ENCODE peak calls at places on chromosomes 5 and 9, in four cellular contexts. One of them, this sample, is unnamed.

GRCh38 chr9:32863291-32863690 is 80.0 kb downstream of the TMEM215 start:
- DNase-seq in fibroblast of the aortic adventitia: no peak
- DNase-seq in foreskin keratinocyte: no peak
- DNase-seq in GM13976: no peak
- DNase-seq in this sample: no peak

GRCh38 chr5:57037355-57037754 is 85.4 kb upstream of the MIER3 start:
- DNase-seq in GM13976: no peak
- DNase-seq in fibroblast of the aortic adventitia: no peak
- DNase-seq in foreskin keratinocyte: no peak
- DNase-seq in this sample: no peak

GRCh38 chr5:919356-920000 is 26.8 kb downstream of the TRIP13 start:
- DNase-seq in fibroblast of the aortic adventitia: no peak
- DNase-seq in foreskin keratinocyte: no peak
- DNase-seq in GM13976: no peak
- DNase-seq in this sample: no peak

GRCh38 chr5:154945695-154946301 is 4.9 kb downstream of the MRPL22 start:
- DNase-seq in foreskin keratinocyte: no peak
- DNase-seq in GM13976: no peak
- DNase-seq in fibroblast of the aortic adventitia: peak; percentile 51
- DNase-seq in this sample: no peak

GRCh38 chr5:68740204-68740910 is 353.5 kb upstream of the SLC30A5 start:
- DNase-seq in GM13976: peak; percentile 39
- DNase-seq in fibroblast of the aortic adventitia: no peak
- DNase-seq in foreskin keratinocyte: no peak
- DNase-seq in this sample: no peak

GRCh38 chr5:175288048-175288621 is 155.8 kb downstream of the DRD1 start:
- DNase-seq in GM13976: no peak
- DNase-seq in fibroblast of the aortic adventitia: peak; percentile 68
- DNase-seq in foreskin keratinocyte: peak; percentile 96
- DNase-seq in this sample: no peak

GRCh38 chr5:37875051-37875787 is 35.4 kb upstream of the GDNF start:
- DNase-seq in GM13976: no peak
- DNase-seq in fibroblast of the aortic adventitia: peak; percentile 54
- DNase-seq in foreskin keratinocyte: peak; percentile 78
- DNase-seq in this sample: no peak

GRCh38 chr9:2087500-2088313 is 72.6 kb downstream of the SMARCA2 start:
- DNase-seq in fibroblast of the aortic adventitia: peak; percentile 59
- DNase-seq in foreskin keratinocyte: peak; percentile 45
- DNase-seq in GM13976: peak; percentile 53
- DNase-seq in this sample: peak; percentile 37

GRCh38 chr9:132997591-132997990 is 19.1 kb downstream of the GFI1B start:
- DNase-seq in fibroblast of the aortic adventitia: peak; percentile 51
- DNase-seq in foreskin keratinocyte: no peak
- DNase-seq in GM13976: no peak
- DNase-seq in this sample: no peak

GRCh38 chr5:136031713-136032112 is 2.9 kb downstream of the TGFBI start:
- DNase-seq in GM13976: no peak
- DNase-seq in fibroblast of the aortic adventitia: no peak
- DNase-seq in foreskin keratinocyte: no peak
- DNase-seq in this sample: no peak

GRCh38 chr5:123610209-123610608 is 98.2 kb downstream of the CSNK1G3 start:
- DNase-seq in GM13976: no peak
- DNase-seq in fibroblast of the aortic adventitia: no peak
- DNase-seq in foreskin keratinocyte: no peak
- DNase-seq in this sample: no peak

GRCh38 chr9:85321561-85321960 is 420.2 kb downstream of the AGTPBP1 start:
- DNase-seq in fibroblast of the aortic adventitia: no peak
- DNase-seq in GM13976: no peak
- DNase-seq in foreskin keratinocyte: peak; percentile 9
- DNase-seq in this sample: no peak

GRCh38 chr5:164300295-164300694 is 794.9 kb downstream of the MAT2B start:
- DNase-seq in foreskin keratinocyte: no peak
- DNase-seq in fibroblast of the aortic adventitia: peak; percentile 33
- DNase-seq in GM13976: no peak
- DNase-seq in this sample: no peak

GRCh38 chr5:35956429-35956828 is 18.0 kb upstream of the CAPSL start:
- DNase-seq in foreskin keratinocyte: peak; percentile 31
- DNase-seq in GM13976: no peak
- DNase-seq in fibroblast of the aortic adventitia: no peak
- DNase-seq in this sample: no peak

GRCh38 chr9:110058304-110058953 is 149.5 kb downstream of the C9orf152 start:
- DNase-seq in fibroblast of the aortic adventitia: peak; percentile 51
- DNase-seq in foreskin keratinocyte: peak; percentile 44
- DNase-seq in GM13976: peak; percentile 40
- DNase-seq in this sample: peak; percentile 64

GRCh38 chr9:77022783-77023440 is 3.5 kb downstream of the FOXB2 start:
- DNase-seq in fibroblast of the aortic adventitia: no peak
- DNase-seq in foreskin keratinocyte: no peak
- DNase-seq in GM13976: peak; percentile 26
- DNase-seq in this sample: no peak

GRCh38 chr5:77379558-77380061 is 112.5 kb downstream of the WDR41 start:
- DNase-seq in foreskin keratinocyte: no peak
- DNase-seq in GM13976: peak; percentile 68
- DNase-seq in fibroblast of the aortic adventitia: no peak
- DNase-seq in this sample: peak; percentile 74

GRCh38 chr5:143061161-143061945 is 291.2 kb downstream of the ARHGAP26 start:
- DNase-seq in foreskin keratinocyte: peak; percentile 89
- DNase-seq in GM13976: no peak
- DNase-seq in fibroblast of the aortic adventitia: peak; percentile 80
- DNase-seq in this sample: no peak

GRCh38 chr9:82168585-82168984 is 180.0 kb downstream of the SPATA31D1 start:
- DNase-seq in fibroblast of the aortic adventitia: peak; percentile 32
- DNase-seq in GM13976: no peak
- DNase-seq in foreskin keratinocyte: peak; percentile 91
- DNase-seq in this sample: no peak

GRCh38 chr5:107446972-107447371 is 223.8 kb downstream of the EFNA5 start:
- DNase-seq in foreskin keratinocyte: no peak
- DNase-seq in GM13976: no peak
- DNase-seq in fibroblast of the aortic adventitia: no peak
- DNase-seq in this sample: no peak

GRCh38 chr9:97510797-97511761 is 9.6 kb downstream of the TMOD1 start:
- DNase-seq in GM13976: peak; percentile 68
- DNase-seq in foreskin keratinocyte: peak; percentile 88
- DNase-seq in fibroblast of the aortic adventitia: peak; percentile 65
- DNase-seq in this sample: peak; percentile 40

GRCh38 chr5:32687167-32687831 is 23.8 kb upstream of the NPR3 start:
- DNase-seq in GM13976: no peak
- DNase-seq in fibroblast of the aortic adventitia: peak; percentile 68
- DNase-seq in foreskin keratinocyte: no peak
- DNase-seq in this sample: no peak

GRCh38 chr5:11048760-11049159 is 287.7 kb upstream of the DAP start:
- DNase-seq in foreskin keratinocyte: no peak
- DNase-seq in fibroblast of the aortic adventitia: no peak
- DNase-seq in GM13976: no peak
- DNase-seq in this sample: no peak

GRCh38 chr9:4657426-4658159 is 4.5 kb upstream of the PLPP6 start:
- DNase-seq in fibroblast of the aortic adventitia: no peak
- DNase-seq in foreskin keratinocyte: no peak
- DNase-seq in GM13976: no peak
- DNase-seq in this sample: no peak

GRCh38 chr5:131275996-131276535 is 12.2 kb downstream of the CDC42SE2 start:
- DNase-seq in fibroblast of the aortic adventitia: no peak
- DNase-seq in foreskin keratinocyte: no peak
- DNase-seq in GM13976: no peak
- DNase-seq in this sample: peak; percentile 80

GRCh38 chr9:126440938-126441337 is 114.3 kb downstream of the MVB12B start:
- DNase-seq in fibroblast of the aortic adventitia: peak; percentile 63
- DNase-seq in foreskin keratinocyte: no peak
- DNase-seq in GM13976: no peak
- DNase-seq in this sample: no peak

GRCh38 chr5:324736-325612 is 3.5 kb downstream of the AHRR start:
- DNase-seq in foreskin keratinocyte: no peak
- DNase-seq in GM13976: no peak
- DNase-seq in fibroblast of the aortic adventitia: no peak
- DNase-seq in this sample: no peak

GRCh38 chr5:35438786-35439185 is 178.9 kb upstream of the SPEF2 start:
- DNase-seq in foreskin keratinocyte: peak; percentile 56
- DNase-seq in fibroblast of the aortic adventitia: no peak
- DNase-seq in GM13976: no peak
- DNase-seq in this sample: no peak

GRCh38 chr9:127971357-127972315 is 9.2 kb downstream of the EEIG1 start:
- DNase-seq in fibroblast of the aortic adventitia: no peak
- DNase-seq in GM13976: no peak
- DNase-seq in foreskin keratinocyte: no peak
- DNase-seq in this sample: peak; percentile 58

GRCh38 chr5:140239939-140240700 is 62.8 kb downstream of the PFDN1 start:
- DNase-seq in GM13976: peak; percentile 78
- DNase-seq in foreskin keratinocyte: no peak
- DNase-seq in fibroblast of the aortic adventitia: peak; percentile 64
- DNase-seq in this sample: peak; percentile 83

GRCh38 chr9:132410642-132411041 is 631 bp downstream of the CFAP77 start:
- DNase-seq in foreskin keratinocyte: no peak
- DNase-seq in GM13976: peak; percentile 26
- DNase-seq in fibroblast of the aortic adventitia: no peak
- DNase-seq in this sample: peak; percentile 29

GRCh38 chr9:130387905-130388304 is 56.9 kb upstream of the ASS1 start:
- DNase-seq in foreskin keratinocyte: no peak
- DNase-seq in fibroblast of the aortic adventitia: no peak
- DNase-seq in GM13976: no peak
- DNase-seq in this sample: no peak

GRCh38 chr5:80076131-80077101 is 41.3 kb downstream of the THBS4 start:
- DNase-seq in fibroblast of the aortic adventitia: no peak
- DNase-seq in foreskin keratinocyte: no peak
- DNase-seq in GM13976: no peak
- DNase-seq in this sample: no peak

GRCh38 chr9:121731919-121732318 is 80.5 kb downstream of the DAB2IP start:
- DNase-seq in foreskin keratinocyte: no peak
- DNase-seq in GM13976: no peak
- DNase-seq in fibroblast of the aortic adventitia: no peak
- DNase-seq in this sample: no peak

GRCh38 chr9:136700959-136701664 is 11.3 kb upstream of the DIPK1B start:
- DNase-seq in fibroblast of the aortic adventitia: no peak
- DNase-seq in GM13976: peak; percentile 85
- DNase-seq in foreskin keratinocyte: no peak
- DNase-seq in this sample: peak; percentile 93

GRCh38 chr9:120490888-120491595 is 88.9 kb downstream of the CDK5RAP2 start:
- DNase-seq in GM13976: peak; percentile 44
- DNase-seq in foreskin keratinocyte: no peak
- DNase-seq in fibroblast of the aortic adventitia: no peak
- DNase-seq in this sample: no peak

GRCh38 chr5:172722309-172722815 is 48.6 kb downstream of the DUSP1 start:
- DNase-seq in fibroblast of the aortic adventitia: no peak
- DNase-seq in GM13976: no peak
- DNase-seq in foreskin keratinocyte: no peak
- DNase-seq in this sample: peak; percentile 36

DNA sequence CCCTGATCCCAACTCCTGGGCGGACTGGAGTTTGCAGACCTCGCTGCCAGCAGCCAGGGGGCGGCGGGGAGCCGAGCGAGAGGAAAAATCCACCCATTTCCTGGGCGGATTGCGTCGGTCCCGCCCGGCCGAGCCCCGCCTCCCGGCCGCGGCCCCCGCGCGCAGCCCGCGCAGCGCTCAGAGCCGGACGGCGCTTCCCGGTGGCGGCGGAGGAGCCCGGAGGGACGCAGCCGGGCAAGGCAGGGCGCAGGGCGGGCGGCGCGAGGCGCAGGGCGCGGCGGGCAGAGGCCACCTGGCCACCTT is at the start of gene OLFM1:
- DNase-seq in fibroblast of the aortic adventitia: peak; percentile 45
- DNase-seq in GM13976: peak; percentile 74
- DNase-seq in foreskin keratinocyte: peak; percentile 25
- DNase-seq in this sample: peak; percentile 59
- TF ChIP-seq CTCF in fibroblast of the aortic adventitia: peak; percentile 73
- TF ChIP-seq CTCF in GM13976: no peak
- TF ChIP-seq CTCF in foreskin keratinocyte: peak; percentile 68
- TF ChIP-seq CTCF in this sample: peak; percentile 28

GRCh38 chr9:37956423-37956820 is 52.5 kb upstream of the SLC25A51 start:
- DNase-seq in foreskin keratinocyte: no peak
- DNase-seq in fibroblast of the aortic adventitia: no peak
- DNase-seq in GM13976: no peak
- DNase-seq in this sample: no peak
- TF ChIP-seq CTCF in foreskin keratinocyte: no peak
- TF ChIP-seq CTCF in fibroblast of the aortic adventitia: no peak
- TF ChIP-seq CTCF in GM13976: no peak
- TF ChIP-seq CTCF in this sample: no peak

DNA sequence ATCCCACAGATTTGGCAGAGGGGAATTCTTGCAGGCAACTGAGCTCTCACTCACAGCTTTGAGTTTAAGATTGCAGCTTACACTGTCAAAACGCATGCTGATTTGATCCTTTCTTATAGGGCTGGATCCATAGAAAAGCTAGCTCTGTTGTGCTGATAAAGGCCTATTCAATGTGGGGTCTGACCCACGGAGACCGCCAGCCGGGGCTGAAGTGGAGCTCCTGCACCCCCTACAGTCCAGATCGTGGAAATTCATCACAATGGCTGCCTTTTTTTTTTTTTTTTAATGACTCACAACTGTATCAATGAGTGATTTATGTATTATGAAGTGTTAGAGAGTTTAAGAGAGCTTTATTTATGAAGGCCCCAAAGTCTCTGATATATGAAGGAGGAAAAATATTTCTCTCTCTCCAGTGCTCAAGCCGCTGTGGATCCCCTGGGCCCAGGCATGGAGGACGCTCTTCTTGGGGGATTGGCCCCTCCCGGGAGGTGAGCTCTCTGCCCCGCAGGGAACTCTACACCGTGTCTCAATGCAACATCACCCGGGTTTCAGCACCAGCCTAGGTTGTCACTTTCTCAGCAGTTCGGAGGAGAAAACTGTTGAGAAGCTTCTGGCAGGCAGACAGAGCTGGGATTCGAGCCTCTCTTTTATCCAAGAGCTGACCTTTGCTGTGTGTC is 700.2 kb downstream of the IRX1 start:
- DNase-seq in foreskin keratinocyte: peak; percentile 3
- DNase-seq in GM13976: no peak
- DNase-seq in fibroblast of the aortic adventitia: no peak
- DNase-seq in this sample: peak; percentile 2
- TF ChIP-seq CTCF in foreskin keratinocyte: peak; percentile 54
- TF ChIP-seq CTCF in GM13976: no peak
- TF ChIP-seq CTCF in fibroblast of the aortic adventitia: no peak
- TF ChIP-seq CTCF in this sample: peak; percentile 32

GRCh38 chr9:79154806-79155205 is 417.0 kb upstream of the TLE4 start:
- DNase-seq in foreskin keratinocyte: no peak
- DNase-seq in GM13976: no peak
- DNase-seq in fibroblast of the aortic adventitia: peak; percentile 7
- DNase-seq in this sample: no peak

GRCh38 chr9:79149585-79149984 is 422.2 kb upstream of the TLE4 start:
- DNase-seq in GM13976: no peak
- DNase-seq in foreskin keratinocyte: no peak
- DNase-seq in fibroblast of the aortic adventitia: no peak
- DNase-seq in this sample: no peak

GRCh38 chr9:79152306-79152705 is 419.5 kb upstream of the TLE4 start:
- DNase-seq in GM13976: no peak
- DNase-seq in foreskin keratinocyte: no peak
- DNase-seq in fibroblast of the aortic adventitia: peak; percentile 12
- DNase-seq in this sample: no peak

GRCh38 chr9:79155308-79155707 is 416.5 kb upstream of the TLE4 start:
- DNase-seq in GM13976: no peak
- DNase-seq in fibroblast of the aortic adventitia: no peak
- DNase-seq in foreskin keratinocyte: peak; percentile 87
- DNase-seq in this sample: peak; percentile 11
- TF ChIP-seq CTCF in GM13976: no peak
- TF ChIP-seq CTCF in fibroblast of the aortic adventitia: no peak
- TF ChIP-seq CTCF in foreskin keratinocyte: peak; percentile 57
- TF ChIP-seq CTCF in this sample: no peak

This sample was measured in activated CD8-positive, alpha-beta T cell treated with anti-CD3 and anti-CD28 coated beads for 36 hours.